ENCODE peak calls at places on chromosomes 1 and 21, in six cellular contexts. Y is mammary epithelial cell, V is uterus, F is GM23248, L is GM23338, Q is tibial nerve. I is an unnamed sample.

GRCh38 chr1:9105336-9105867 is 23.5 kb downstream of the GPR157 start:
- DNase-seq in F (no peak), L (no peak), V (no peak), Q (no peak), Y (no peak), I (no peak)

GRCh38 chr1:25568834-25569598 is 25.6 kb downstream of the LDLRAP1 start:
- DNase-seq in Y (peak; percentile 83), F (peak; percentile 98), Q (no peak), V (peak; percentile 64), L (no peak), I (no peak)

GRCh38 chr1:99571092-99571734 is 74.7 kb upstream of the PALMD start:
- DNase-seq in L (no peak), Y (no peak), Q (no peak), V (no peak), F (no peak), I (no peak)

GRCh38 chr21:40681164-40681859 is 165.6 kb downstream of the DSCAM start:
- DNase-seq in Q (no peak), V (no peak), F (no peak), Y (no peak), L (no peak), I (no peak)

GRCh38 chr1:203177471-203178039 is 1.9 kb upstream of the MYBPH start:
- DNase-seq in Y (peak; percentile 32), L (no peak), Q (no peak), F (peak; percentile 88), V (no peak), I (no peak)

GRCh38 chr1:200302893-200303250 is 107.0 kb downstream of the ZNF281 start:
- DNase-seq in V (no peak), Q (no peak), F (peak; percentile 50), Y (no peak), L (peak; percentile 50), I (no peak)

GRCh38 chr1:168843950-168844349 is 114.9 kb upstream of the DPT start:
- DNase-seq in V (no peak), L (no peak), Q (no peak), Y (no peak), F (peak; percentile 2), I (no peak)

GRCh38 chr1:63651110-63651776 is 58.0 kb downstream of the PGM1 start:
- DNase-seq in V (no peak), Y (peak; percentile 56), L (no peak), F (peak; percentile 58), Q (no peak), I (no peak)

GRCh38 chr1:232422098-232422497 is 207.8 kb downstream of the SIPA1L2 start:
- DNase-seq in V (no peak), L (no peak), F (peak; percentile 46), Q (no peak), Y (peak; percentile 59), I (no peak)

GRCh38 chr1:205791568-205792180 is 16.4 kb upstream of the RAB29 start:
- DNase-seq in Y (peak; percentile 42), F (peak; percentile 75), Q (peak; percentile 32), L (peak; percentile 81), V (peak; percentile 65), I (peak; percentile 64)

GRCh38 chr1:186191511-186191910 is 183.5 kb downstream of the TPR start:
- DNase-seq in V (no peak), F (no peak), Y (no peak), L (no peak), Q (no peak), I (no peak)

GRCh38 chr1:183454377-183454776 is 17.9 kb upstream of the SMG7 start:
- DNase-seq in V (no peak), Y (peak; percentile 67), L (no peak), F (peak; percentile 45), Q (no peak), I (no peak)

GRCh38 chr1:228060458-228061190 is 21.9 kb upstream of the ARF1 start:
- DNase-seq in L (peak; percentile 90), F (peak; percentile 41), V (peak; percentile 12), Y (no peak), Q (peak; percentile 8), I (no peak)

GRCh38 chr1:225772848-225773247 is 4.8 kb upstream of the SRP9 start:
- DNase-seq in L (no peak), Q (no peak), Y (peak; percentile 58), V (no peak), F (no peak), I (no peak)

GRCh38 chr1:216688127-216688657 is 35.0 kb downstream of the ESRRG start:
- DNase-seq in Q (no peak), V (no peak), L (no peak), Y (no peak), F (no peak), I (no peak)

GRCh38 chr1:55428944-55429931 is 214.1 kb upstream of the USP24 start:
- DNase-seq in L (peak; percentile 7), F (peak; percentile 95), Y (peak; percentile 95), Q (peak; percentile 32), V (peak; percentile 24), I (peak; percentile 76)

GRCh38 chr1:99745061-99745460 is 21.4 kb downstream of the FRRS1 start:
- DNase-seq in F (no peak), L (no peak), Q (no peak), V (no peak), Y (no peak), I (no peak)

GRCh38 chr1:92820024-92820423 is 11.8 kb upstream of the RPL5 start:
- DNase-seq in F (peak; percentile 53), Q (no peak), V (no peak), L (peak; percentile 33), Y (no peak), I (no peak)

GRCh38 chr21:37000381-37000780 is 6.1 kb upstream of the RIPPLY3 start:
- DNase-seq in Q (no peak), Y (no peak), V (no peak), L (no peak), F (no peak), I (no peak)

GRCh38 chr1:145702826-145703225 is 4.3 kb downstream of the PDZK1 start:
- DNase-seq in V (no peak), Q (no peak), L (no peak), Y (no peak), F (no peak), I (no peak)

GRCh38 chr21:17829472-17829871 is 10.3 kb upstream of the C21orf91 start:
- DNase-seq in Y (peak; percentile 17), F (peak; percentile 69), V (no peak), Q (no peak), L (no peak), I (no peak)

GRCh38 chr1:152111515-152111968 is 3.7 kb downstream of the TCHH start:
- DNase-seq in V (no peak), Y (peak; percentile 67), L (peak; percentile 77), F (peak; percentile 63), Q (no peak), I (no peak)

GRCh38 chr1:152110365-152110859 is 4.8 kb downstream of the TCHH start:
- DNase-seq in V (peak; percentile 11), Y (peak; percentile 68), Q (no peak), F (peak; percentile 67), L (peak; percentile 64), I (no peak)

GRCh38 chr1:152110860-152111514 is 4.3 kb downstream of the TCHH start:
- DNase-seq in Q (no peak), L (peak; percentile 69), Y (peak; percentile 71), V (peak; percentile 11), F (peak; percentile 69), I (no peak)

GRCh38 chr1:152112885-152113432 is 2.3 kb downstream of the TCHH start:
- DNase-seq in Q (no peak), Y (no peak), L (no peak), F (peak; percentile 28), V (no peak), I (no peak)

GRCh38 chr1:152112101-152112884 is 3.0 kb downstream of the TCHH start:
- DNase-seq in L (peak; percentile 58), Q (no peak), F (peak; percentile 52), V (no peak), Y (peak; percentile 31), I (no peak)
- H3K4me1 ChIP-seq in L (peaks cover 16% of the 10 kb centered on the region), Q (peaks cover 53% of the 10 kb centered on the region), F (peaks cover 7% of the 10 kb centered on the region), V (no peaks in the 10 kb centered on the region), Y (peaks cover 51% of the 10 kb centered on the region), I (no peaks in the 10 kb centered on the region)

GRCh38 chr1:52532247-52532646 is 20.6 kb downstream of the TUT4 start:
- DNase-seq in Y (no peak), Q (no peak), F (no peak), L (no peak), V (no peak), I (no peak)

GRCh38 chr1:52533710-52534109 is 19.2 kb downstream of the TUT4 start:
- DNase-seq in V (no peak), Q (no peak), L (no peak), Y (no peak), F (no peak), I (no peak)

GRCh38 chr1:52531473-52531872 is 21.4 kb downstream of the TUT4 start:
- DNase-seq in L (no peak), V (no peak), Q (no peak), Y (no peak), F (no peak), I (no peak)

GRCh38 chr1:52532732-52533327 is 20.1 kb downstream of the TUT4 start:
- DNase-seq in Q (no peak), Y (no peak), L (no peak), F (no peak), V (no peak), I (no peak)

DNA sequence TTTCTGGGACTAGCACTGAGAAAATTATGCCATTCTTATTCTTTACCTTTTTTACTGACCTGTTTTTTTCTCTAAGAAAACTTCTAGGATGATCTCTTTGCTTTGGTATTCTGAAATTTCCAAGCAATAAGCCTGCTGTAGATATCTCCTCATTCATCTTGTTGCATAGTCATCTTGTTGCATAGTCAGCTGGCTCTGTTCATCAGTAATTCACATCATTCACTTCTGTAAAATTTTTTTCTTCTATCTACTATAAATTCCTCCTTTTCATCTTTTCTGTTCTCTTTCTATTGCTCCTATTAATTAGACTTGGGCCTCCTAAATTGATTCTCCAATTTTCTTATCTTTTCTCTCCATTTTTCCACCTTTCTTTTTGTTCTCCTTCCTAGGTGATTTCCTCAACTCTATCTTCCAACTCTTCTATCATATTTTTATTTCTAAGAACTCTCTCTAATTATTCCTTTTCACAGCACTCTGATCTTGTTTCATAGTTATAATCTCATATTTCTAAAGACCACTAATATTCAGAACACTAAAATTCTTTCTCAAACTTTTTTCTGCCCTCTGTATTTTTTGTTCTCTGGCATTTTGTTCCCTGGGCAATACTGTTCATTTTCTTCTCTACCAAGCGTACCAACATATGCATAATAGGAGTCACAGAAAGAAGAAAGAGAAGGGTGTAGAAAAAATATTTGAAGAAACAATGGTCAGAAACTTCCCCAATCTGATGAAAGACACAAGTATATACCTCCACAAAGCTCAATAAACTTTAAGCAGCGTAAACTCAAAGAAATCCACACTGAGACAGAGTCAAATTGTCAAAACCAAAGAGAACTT is 17.7 kb downstream of the TUT4 start:
- DNase-seq in F (peak; percentile 62), L (no peak), Q (no peak), Y (no peak), V (no peak), I (no peak)
- H3K36me3 ChIP-seq in F (no peaks in the 10 kb centered on the region), L (no peaks in the 10 kb centered on the region), Q (no peaks in the 10 kb centered on the region), Y (no peaks in the 10 kb centered on the region), V (no peaks in the 10 kb centered on the region), I (no peaks in the 10 kb centered on the region)

GRCh38 chr1:43286115-43286514 is 734 bp upstream of the C1orf210 start:
- DNase-seq in V (no peak), F (no peak), L (no peak), Q (no peak), Y (no peak), I (no peak)
- H3K4me1 ChIP-seq in V (no peaks in the 10 kb centered on the region), F (no peaks in the 10 kb centered on the region), L (peaks cover 10% of the 10 kb centered on the region), Q (no peaks in the 10 kb centered on the region), Y (peaks cover 13% of the 10 kb centered on the region), I (no peaks in the 10 kb centered on the region)

DNA sequence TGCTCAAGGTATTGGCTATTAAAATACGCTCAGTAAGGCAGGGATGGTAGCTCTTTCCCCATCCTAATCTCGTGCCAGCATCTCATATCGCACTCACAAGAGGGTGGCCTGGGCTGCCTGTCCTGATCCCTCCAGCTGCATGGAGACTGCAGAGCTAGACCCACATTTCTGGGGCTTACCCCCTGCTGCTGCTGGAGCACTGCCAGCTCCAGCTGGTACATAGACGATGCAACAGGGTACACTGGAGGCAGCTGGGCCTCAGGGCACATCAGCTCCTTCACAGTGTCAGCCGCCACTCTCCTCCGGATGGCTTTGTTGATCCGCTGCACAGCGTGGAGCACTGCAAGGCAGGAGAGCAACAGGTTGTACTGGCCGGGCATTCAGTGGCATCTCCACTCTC is 16.0 kb downstream of the IQGAP3 start:
- DNase-seq in L (no peak), F (no peak), V (no peak), Y (no peak), Q (no peak), I (no peak)
- H3K36me3 ChIP-seq in L (peaks cover 20% of the 10 kb centered on the region), F (no peaks in the 10 kb centered on the region), V (no peaks in the 10 kb centered on the region), Y (peaks cover 27% of the 10 kb centered on the region), Q (no peaks in the 10 kb centered on the region), I (no peaks in the 10 kb centered on the region)

I was measured in lung.